ENCODE peak calls at places on chromosome 10, in ten cellular contexts. One of them, this sample, is unnamed.

GRCh38 chr10:62779487-62780248 is 24.9 kb upstream of the ADO start:
- DNase-seq in OCI-LY7: peak; percentile 86
- DNase-seq in endothelial cell: no peak
- DNase-seq in PC-3: peak; percentile 92
- DNase-seq in foreskin fibroblast: peak; percentile 47
- DNase-seq in CD14-positive monocyte: no peak
- DNase-seq in A549: no peak
- DNase-seq in stomach: peak; percentile 49
- DNase-seq in GM10248: peak; percentile 67
- DNase-seq in endodermal cell: no peak
- DNase-seq in this sample: peak; percentile 98

GRCh38 chr10:114925675-114926204 is 12.3 kb upstream of the TRUB1 start:
- DNase-seq in OCI-LY7: no peak
- DNase-seq in endothelial cell: no peak
- DNase-seq in PC-3: peak; percentile 43
- DNase-seq in foreskin fibroblast: peak; percentile 53
- DNase-seq in CD14-positive monocyte: no peak
- DNase-seq in A549: no peak
- DNase-seq in stomach: no peak
- DNase-seq in GM10248: peak; percentile 18
- DNase-seq in endodermal cell: no peak
- DNase-seq in this sample: peak; percentile 69

GRCh38 chr10:6280291-6280690 is 77.6 kb downstream of the PFKFB3 start:
- DNase-seq in OCI-LY7: no peak
- DNase-seq in endothelial cell: no peak
- DNase-seq in PC-3: no peak
- DNase-seq in foreskin fibroblast: no peak
- DNase-seq in CD14-positive monocyte: no peak
- DNase-seq in A549: no peak
- DNase-seq in stomach: no peak
- DNase-seq in GM10248: no peak
- DNase-seq in endodermal cell: peak; percentile 60
- DNase-seq in this sample: no peak

GRCh38 chr10:44830022-44830421 is 81.1 kb upstream of the TMEM72 start:
- DNase-seq in OCI-LY7: no peak
- DNase-seq in endothelial cell: no peak
- DNase-seq in PC-3: peak; percentile 96
- DNase-seq in foreskin fibroblast: peak; percentile 71
- DNase-seq in CD14-positive monocyte: no peak
- DNase-seq in A549: no peak
- DNase-seq in stomach: no peak
- DNase-seq in GM10248: no peak
- DNase-seq in endodermal cell: no peak
- DNase-seq in this sample: no peak

GRCh38 chr10:44982114-44982460 is 3.5 kb upstream of the DEPP1 start:
- DNase-seq in OCI-LY7: no peak
- DNase-seq in endothelial cell: no peak
- DNase-seq in PC-3: peak; percentile 93
- DNase-seq in foreskin fibroblast: no peak
- DNase-seq in CD14-positive monocyte: peak; percentile 34
- DNase-seq in A549: no peak
- DNase-seq in stomach: no peak
- DNase-seq in GM10248: no peak
- DNase-seq in endodermal cell: no peak
- DNase-seq in this sample: no peak

GRCh38 chr10:33163941-33164824 is 170.3 kb downstream of the NRP1 start:
- DNase-seq in OCI-LY7: no peak
- DNase-seq in endothelial cell: no peak
- DNase-seq in PC-3: peak; percentile 94
- DNase-seq in foreskin fibroblast: no peak
- DNase-seq in CD14-positive monocyte: no peak
- DNase-seq in A549: peak; percentile 22
- DNase-seq in stomach: no peak
- DNase-seq in GM10248: no peak
- DNase-seq in endodermal cell: peak; percentile 45
- DNase-seq in this sample: no peak

GRCh38 chr10:31037749-31038148 is 6.1 kb upstream of the ZNF438 start:
- DNase-seq in OCI-LY7: no peak
- DNase-seq in endothelial cell: no peak
- DNase-seq in PC-3: no peak
- DNase-seq in foreskin fibroblast: no peak
- DNase-seq in CD14-positive monocyte: no peak
- DNase-seq in A549: no peak
- DNase-seq in stomach: no peak
- DNase-seq in GM10248: no peak
- DNase-seq in endodermal cell: no peak
- DNase-seq in this sample: no peak

GRCh38 chr10:106897631-106898161 is 266.8 kb downstream of the SORCS1 start:
- DNase-seq in OCI-LY7: no peak
- DNase-seq in endothelial cell: no peak
- DNase-seq in PC-3: no peak
- DNase-seq in foreskin fibroblast: no peak
- DNase-seq in CD14-positive monocyte: no peak
- DNase-seq in A549: no peak
- DNase-seq in stomach: peak; percentile 26
- DNase-seq in GM10248: no peak
- DNase-seq in endodermal cell: no peak
- DNase-seq in this sample: no peak

GRCh38 chr10:598415-599170 is 90.9 kb downstream of the DIP2C start:
- DNase-seq in OCI-LY7: no peak
- DNase-seq in endothelial cell: no peak
- DNase-seq in PC-3: no peak
- DNase-seq in foreskin fibroblast: peak; percentile 90
- DNase-seq in CD14-positive monocyte: no peak
- DNase-seq in A549: no peak
- DNase-seq in stomach: no peak
- DNase-seq in GM10248: no peak
- DNase-seq in endodermal cell: no peak
- DNase-seq in this sample: no peak

GRCh38 chr10:132494831-132495230 is 42.8 kb upstream of the INPP5A start:
- DNase-seq in OCI-LY7: no peak
- DNase-seq in endothelial cell: no peak
- DNase-seq in PC-3: no peak
- DNase-seq in foreskin fibroblast: no peak
- DNase-seq in CD14-positive monocyte: no peak
- DNase-seq in A549: no peak
- DNase-seq in stomach: no peak
- DNase-seq in GM10248: no peak
- DNase-seq in endodermal cell: no peak
- DNase-seq in this sample: no peak

GRCh38 chr10:62352356-62352963 is 21.7 kb upstream of the ZNF365 start:
- DNase-seq in OCI-LY7: no peak
- DNase-seq in endothelial cell: no peak
- DNase-seq in PC-3: peak; percentile 78
- DNase-seq in foreskin fibroblast: peak; percentile 85
- DNase-seq in CD14-positive monocyte: no peak
- DNase-seq in A549: no peak
- DNase-seq in stomach: no peak
- DNase-seq in GM10248: no peak
- DNase-seq in endodermal cell: no peak
- DNase-seq in this sample: peak; percentile 53

GRCh38 chr10:93991101-93991500 is 2.6 kb upstream of the PLCE1 start:
- DNase-seq in OCI-LY7: no peak
- DNase-seq in endothelial cell: no peak
- DNase-seq in PC-3: no peak
- DNase-seq in foreskin fibroblast: no peak
- DNase-seq in CD14-positive monocyte: no peak
- DNase-seq in A549: no peak
- DNase-seq in stomach: no peak
- DNase-seq in GM10248: no peak
- DNase-seq in endodermal cell: no peak
- DNase-seq in this sample: no peak

GRCh38 chr10:93993414-93993781 is 333 bp upstream of the PLCE1 start:
- DNase-seq in OCI-LY7: no peak
- DNase-seq in endothelial cell: no peak
- DNase-seq in PC-3: no peak
- DNase-seq in foreskin fibroblast: no peak
- DNase-seq in CD14-positive monocyte: no peak
- DNase-seq in A549: no peak
- DNase-seq in stomach: no peak
- DNase-seq in GM10248: no peak
- DNase-seq in endodermal cell: peak; percentile 65
- DNase-seq in this sample: no peak

GRCh38 chr10:93991596-93992284 is 2.0 kb upstream of the PLCE1 start:
- DNase-seq in OCI-LY7: no peak
- DNase-seq in endothelial cell: peak; percentile 11
- DNase-seq in PC-3: peak; percentile 79
- DNase-seq in foreskin fibroblast: peak; percentile 79
- DNase-seq in CD14-positive monocyte: no peak
- DNase-seq in A549: peak; percentile 86
- DNase-seq in stomach: peak; percentile 51
- DNase-seq in GM10248: no peak
- DNase-seq in endodermal cell: peak; percentile 84
- DNase-seq in this sample: no peak

GRCh38 chr10:93993782-93994668 is at the start of gene PLCE1:
- DNase-seq in OCI-LY7: no peak
- DNase-seq in endothelial cell: peak; percentile 41
- DNase-seq in PC-3: peak; percentile 69
- DNase-seq in foreskin fibroblast: peak; percentile 68
- DNase-seq in CD14-positive monocyte: no peak
- DNase-seq in A549: peak; percentile 71
- DNase-seq in stomach: peak; percentile 70
- DNase-seq in GM10248: peak; percentile 60
- DNase-seq in endodermal cell: peak; percentile 83
- DNase-seq in this sample: peak; percentile 3

DNA sequence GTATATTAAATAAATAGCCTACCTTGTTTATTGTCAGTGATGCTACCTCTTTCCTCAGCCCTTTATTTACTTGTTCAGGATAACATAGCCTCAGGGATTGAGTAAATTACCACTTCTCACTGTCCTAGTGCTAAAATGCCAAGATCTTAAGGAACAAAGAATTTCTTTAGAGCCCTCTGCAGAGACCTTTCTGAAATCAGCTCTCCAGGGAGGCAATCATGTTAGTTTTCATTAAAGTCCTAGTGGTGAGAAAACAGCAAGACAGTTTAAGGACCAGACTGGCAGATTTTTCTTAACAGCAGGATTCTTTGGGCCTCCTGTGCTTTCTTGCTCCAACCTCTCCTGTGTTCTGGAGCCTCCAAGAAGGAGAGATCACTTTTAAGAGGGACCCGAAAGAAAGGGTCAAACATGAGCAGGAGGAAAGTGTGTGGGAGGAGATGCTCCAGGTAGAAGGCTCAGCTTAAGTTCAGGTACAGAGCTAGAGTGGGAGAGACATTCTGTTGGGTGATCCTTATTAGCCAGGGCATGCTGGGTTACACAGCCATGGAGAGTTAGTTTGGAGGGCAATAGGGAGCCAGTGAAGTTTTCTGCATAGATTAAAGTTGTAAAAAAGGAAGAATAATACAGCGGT is 1.2 kb upstream of the PLCE1 start:
- DNase-seq in OCI-LY7: no peak
- DNase-seq in endothelial cell: no peak
- DNase-seq in PC-3: peak; percentile 22
- DNase-seq in foreskin fibroblast: peak; percentile 15
- DNase-seq in CD14-positive monocyte: no peak
- DNase-seq in A549: peak; percentile 62
- DNase-seq in stomach: no peak
- DNase-seq in GM10248: no peak
- DNase-seq in endodermal cell: peak; percentile 50
- DNase-seq in this sample: no peak
- TF ChIP-seq CTCF in OCI-LY7: no peak
- TF ChIP-seq CTCF in endothelial cell: peak; percentile 25
- TF ChIP-seq CTCF in PC-3: peak; percentile 26
- TF ChIP-seq CTCF in foreskin fibroblast: no peak
- TF ChIP-seq CTCF in CD14-positive monocyte: no peak
- TF ChIP-seq CTCF in A549: no peak
- TF ChIP-seq CTCF in stomach: peak; percentile 16
- TF ChIP-seq CTCF in GM10248: no peak
- TF ChIP-seq CTCF in endodermal cell: peak; percentile 64
- TF ChIP-seq CTCF in this sample: no peak

GRCh38 chr10:16965242-16965620 is 148.0 kb upstream of the RSU1 start:
- DNase-seq in OCI-LY7: no peak
- DNase-seq in endothelial cell: no peak
- DNase-seq in PC-3: no peak
- DNase-seq in foreskin fibroblast: no peak
- DNase-seq in CD14-positive monocyte: no peak
- DNase-seq in A549: no peak
- DNase-seq in stomach: no peak
- DNase-seq in GM10248: no peak
- DNase-seq in endodermal cell: no peak
- DNase-seq in this sample: no peak
- TF ChIP-seq CTCF in OCI-LY7: no peak
- TF ChIP-seq CTCF in endothelial cell: no peak
- TF ChIP-seq CTCF in PC-3: no peak
- TF ChIP-seq CTCF in foreskin fibroblast: no peak
- TF ChIP-seq CTCF in CD14-positive monocyte: no peak
- TF ChIP-seq CTCF in A549: no peak
- TF ChIP-seq CTCF in stomach: no peak
- TF ChIP-seq CTCF in GM10248: no peak
- TF ChIP-seq CTCF in endodermal cell: no peak
- TF ChIP-seq CTCF in this sample: no peak

DNA sequence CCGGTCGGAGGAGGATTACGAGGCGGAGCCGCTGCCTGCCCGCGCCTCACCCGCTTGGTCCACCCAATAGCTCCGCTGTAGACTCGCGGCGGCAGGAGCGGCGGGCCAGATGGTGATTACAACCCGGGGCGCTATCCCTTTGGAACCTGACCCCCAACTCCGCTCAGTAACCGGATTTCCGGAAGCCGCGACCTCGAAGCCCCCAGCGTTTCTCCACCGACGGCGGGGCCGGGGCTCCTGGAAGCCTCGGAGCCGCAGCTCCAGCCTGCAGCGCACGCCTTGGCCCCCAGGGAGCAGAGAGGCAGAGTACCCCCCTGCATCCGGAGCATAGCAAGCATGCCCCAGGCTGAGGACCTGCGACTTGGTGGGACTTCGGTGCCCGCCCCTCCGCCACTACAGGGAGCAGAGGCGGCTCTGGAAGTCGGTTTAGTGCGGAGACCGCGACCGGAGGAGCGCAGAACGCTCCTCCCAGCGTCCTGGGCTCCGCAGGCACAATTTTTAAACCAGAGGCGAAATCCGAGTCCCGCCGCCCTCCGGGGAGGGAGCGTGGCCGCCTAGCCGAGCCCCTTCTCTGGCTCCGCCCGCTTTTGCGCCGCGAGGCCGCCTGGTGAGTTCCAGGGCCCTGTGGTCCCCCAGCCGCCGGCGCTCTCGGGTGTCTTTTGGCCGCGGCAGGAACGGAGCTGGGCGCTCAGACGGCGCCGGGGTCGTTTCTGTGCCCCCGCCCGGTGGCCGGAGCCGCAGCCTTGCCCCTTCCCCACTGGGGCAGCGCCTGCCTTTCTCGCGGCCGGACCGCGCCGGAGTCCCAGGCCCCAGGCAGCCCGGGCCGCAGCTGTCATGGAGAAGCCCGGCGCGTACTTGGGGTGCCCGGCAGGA is 28.2 kb upstream of the BMS1 start:
- DNase-seq in OCI-LY7: no peak
- DNase-seq in endothelial cell: peak; percentile 50
- DNase-seq in PC-3: no peak
- DNase-seq in foreskin fibroblast: peak; percentile 67
- DNase-seq in CD14-positive monocyte: no peak
- DNase-seq in A549: peak; percentile 15
- DNase-seq in stomach: no peak
- DNase-seq in GM10248: peak; percentile 37
- DNase-seq in endodermal cell: peak; percentile 85
- DNase-seq in this sample: peak; percentile 37
- TF ChIP-seq CTCF in OCI-LY7: no peak
- TF ChIP-seq CTCF in endothelial cell: no peak
- TF ChIP-seq CTCF in PC-3: no peak
- TF ChIP-seq CTCF in foreskin fibroblast: no peak
- TF ChIP-seq CTCF in CD14-positive monocyte: no peak
- TF ChIP-seq CTCF in A549: no peak
- TF ChIP-seq CTCF in stomach: no peak
- TF ChIP-seq CTCF in GM10248: no peak
- TF ChIP-seq CTCF in endodermal cell: peak; percentile 36
- TF ChIP-seq CTCF in this sample: no peak

GRCh38 chr10:59177031-59177861 is 803 bp downstream of the PHYHIPL start:
- DNase-seq in OCI-LY7: no peak
- DNase-seq in endothelial cell: peak; percentile 45
- DNase-seq in PC-3: peak; percentile 85
- DNase-seq in foreskin fibroblast: peak; percentile 91
- DNase-seq in CD14-positive monocyte: no peak
- DNase-seq in A549: peak; percentile 15
- DNase-seq in stomach: no peak
- DNase-seq in GM10248: peak; percentile 26
- DNase-seq in endodermal cell: peak; percentile 77
- DNase-seq in this sample: no peak
- TF ChIP-seq CTCF in OCI-LY7: no peak
- TF ChIP-seq CTCF in endothelial cell: no peak
- TF ChIP-seq CTCF in PC-3: no peak
- TF ChIP-seq CTCF in foreskin fibroblast: no peak
- TF ChIP-seq CTCF in CD14-positive monocyte: no peak
- TF ChIP-seq CTCF in A549: no peak
- TF ChIP-seq CTCF in stomach: no peak
- TF ChIP-seq CTCF in GM10248: no peak
- TF ChIP-seq CTCF in endodermal cell: peak; percentile 30
- TF ChIP-seq CTCF in this sample: no peak

This sample was measured in activated CD8-positive, alpha-beta T cell treated with anti-CD3 and anti-CD28 coated beads for 36 hours.